ENCODE peak calls at places on chromosomes 4 and X, in eight cellular contexts. One of them, this sample, is unnamed.

GRCh38 chrX:107228486-107228819 is 22.0 kb downstream of the DNAAF6 start:
- DNase-seq in stimulated activated CD4-positive, alpha-beta T cell treated with anti-CD3 and anti-CD28 coated beads, Interleukin-1b, Interleukin-23, amount 100 ng/mL, for 24 hours: no peak
- DNase-seq in RKO: no peak
- DNase-seq in nephron progenitor cell: no peak
- DNase-seq in retinal pigment epithelial cell: no peak
- DNase-seq in activated CD4-positive, alpha-beta T cell treated with anti-CD3 and anti-CD28 coated beads for 36 hours: no peak
- DNase-seq in COR-L47: no peak
- DNase-seq in stimulated activated CD8-positive, alpha-beta memory T cell treated with anti-CD3 and anti-CD28 coated beads, Interleukin-2, amount 100 ng/mL, for 1 hour: no peak
- DNase-seq in this sample: no peak

GRCh38 chr4:77695769-77696168 is 90.1 kb downstream of the CXCL13 start:
- DNase-seq in RKO: peak
- DNase-seq in stimulated activated CD8-positive, alpha-beta memory T cell treated with anti-CD3 and anti-CD28 coated beads, Interleukin-2, amount 100 ng/mL, for 1 hour: no peak
- DNase-seq in COR-L47: no peak
- DNase-seq in retinal pigment epithelial cell: peak
- DNase-seq in stimulated activated CD4-positive, alpha-beta T cell treated with anti-CD3 and anti-CD28 coated beads, Interleukin-1b, Interleukin-23, amount 100 ng/mL, for 24 hours: no peak
- DNase-seq in activated CD4-positive, alpha-beta T cell treated with anti-CD3 and anti-CD28 coated beads for 36 hours: no peak
- DNase-seq in nephron progenitor cell: no peak
- DNase-seq in this sample: peak

GRCh38 chrX:9847071-9847470 is 60.8 kb downstream of the SHROOM2 start:
- DNase-seq in RKO: peak
- DNase-seq in stimulated activated CD8-positive, alpha-beta memory T cell treated with anti-CD3 and anti-CD28 coated beads, Interleukin-2, amount 100 ng/mL, for 1 hour: no peak
- DNase-seq in activated CD4-positive, alpha-beta T cell treated with anti-CD3 and anti-CD28 coated beads for 36 hours: no peak
- DNase-seq in nephron progenitor cell: no peak
- DNase-seq in stimulated activated CD4-positive, alpha-beta T cell treated with anti-CD3 and anti-CD28 coated beads, Interleukin-1b, Interleukin-23, amount 100 ng/mL, for 24 hours: no peak
- DNase-seq in COR-L47: no peak
- DNase-seq in retinal pigment epithelial cell: no peak
- DNase-seq in this sample: peak

GRCh38 chr4:108107729-108108382 is 60.9 kb downstream of the LEF1 start:
- DNase-seq in nephron progenitor cell: no peak
- DNase-seq in retinal pigment epithelial cell: no peak
- DNase-seq in stimulated activated CD8-positive, alpha-beta memory T cell treated with anti-CD3 and anti-CD28 coated beads, Interleukin-2, amount 100 ng/mL, for 1 hour: no peak
- DNase-seq in activated CD4-positive, alpha-beta T cell treated with anti-CD3 and anti-CD28 coated beads for 36 hours: peak
- DNase-seq in RKO: no peak
- DNase-seq in stimulated activated CD4-positive, alpha-beta T cell treated with anti-CD3 and anti-CD28 coated beads, Interleukin-1b, Interleukin-23, amount 100 ng/mL, for 24 hours: no peak
- DNase-seq in COR-L47: no peak
- DNase-seq in this sample: no peak

GRCh38 chr4:151851354-151851753 is 90.5 kb upstream of the GATB start:
- DNase-seq in stimulated activated CD8-positive, alpha-beta memory T cell treated with anti-CD3 and anti-CD28 coated beads, Interleukin-2, amount 100 ng/mL, for 1 hour: no peak
- DNase-seq in RKO: no peak
- DNase-seq in stimulated activated CD4-positive, alpha-beta T cell treated with anti-CD3 and anti-CD28 coated beads, Interleukin-1b, Interleukin-23, amount 100 ng/mL, for 24 hours: no peak
- DNase-seq in COR-L47: no peak
- DNase-seq in retinal pigment epithelial cell: no peak
- DNase-seq in activated CD4-positive, alpha-beta T cell treated with anti-CD3 and anti-CD28 coated beads for 36 hours: no peak
- DNase-seq in nephron progenitor cell: no peak
- DNase-seq in this sample: no peak

GRCh38 chr4:89572224-89572858 is 264.6 kb downstream of the SNCA start:
- DNase-seq in nephron progenitor cell: no peak
- DNase-seq in retinal pigment epithelial cell: peak
- DNase-seq in stimulated activated CD4-positive, alpha-beta T cell treated with anti-CD3 and anti-CD28 coated beads, Interleukin-1b, Interleukin-23, amount 100 ng/mL, for 24 hours: no peak
- DNase-seq in COR-L47: peak
- DNase-seq in activated CD4-positive, alpha-beta T cell treated with anti-CD3 and anti-CD28 coated beads for 36 hours: no peak
- DNase-seq in RKO: no peak
- DNase-seq in stimulated activated CD8-positive, alpha-beta memory T cell treated with anti-CD3 and anti-CD28 coated beads, Interleukin-2, amount 100 ng/mL, for 1 hour: no peak
- DNase-seq in this sample: no peak

GRCh38 chrX:52082578-52082977 is 13.6 kb upstream of the MAGED4B start:
- DNase-seq in activated CD4-positive, alpha-beta T cell treated with anti-CD3 and anti-CD28 coated beads for 36 hours: no peak
- DNase-seq in stimulated activated CD4-positive, alpha-beta T cell treated with anti-CD3 and anti-CD28 coated beads, Interleukin-1b, Interleukin-23, amount 100 ng/mL, for 24 hours: no peak
- DNase-seq in COR-L47: no peak
- DNase-seq in nephron progenitor cell: no peak
- DNase-seq in RKO: no peak
- DNase-seq in stimulated activated CD8-positive, alpha-beta memory T cell treated with anti-CD3 and anti-CD28 coated beads, Interleukin-2, amount 100 ng/mL, for 1 hour: no peak
- DNase-seq in retinal pigment epithelial cell: no peak
- DNase-seq in this sample: no peak

GRCh38 chr4:6781561-6781960 is 966 bp upstream of the KIAA0232 start:
- DNase-seq in stimulated activated CD8-positive, alpha-beta memory T cell treated with anti-CD3 and anti-CD28 coated beads, Interleukin-2, amount 100 ng/mL, for 1 hour: no peak
- DNase-seq in retinal pigment epithelial cell: no peak
- DNase-seq in stimulated activated CD4-positive, alpha-beta T cell treated with anti-CD3 and anti-CD28 coated beads, Interleukin-1b, Interleukin-23, amount 100 ng/mL, for 24 hours: no peak
- DNase-seq in COR-L47: no peak
- DNase-seq in activated CD4-positive, alpha-beta T cell treated with anti-CD3 and anti-CD28 coated beads for 36 hours: no peak
- DNase-seq in nephron progenitor cell: no peak
- DNase-seq in RKO: no peak
- DNase-seq in this sample: no peak

GRCh38 chr4:60884545-60884944 is 315.6 kb upstream of the ADGRL3 start:
- DNase-seq in activated CD4-positive, alpha-beta T cell treated with anti-CD3 and anti-CD28 coated beads for 36 hours: no peak
- DNase-seq in nephron progenitor cell: no peak
- DNase-seq in RKO: no peak
- DNase-seq in COR-L47: no peak
- DNase-seq in retinal pigment epithelial cell: no peak
- DNase-seq in stimulated activated CD4-positive, alpha-beta T cell treated with anti-CD3 and anti-CD28 coated beads, Interleukin-1b, Interleukin-23, amount 100 ng/mL, for 24 hours: no peak
- DNase-seq in stimulated activated CD8-positive, alpha-beta memory T cell treated with anti-CD3 and anti-CD28 coated beads, Interleukin-2, amount 100 ng/mL, for 1 hour: no peak
- DNase-seq in this sample: no peak

GRCh38 chr4:150462743-150463142 is 119.2 kb upstream of the MAB21L2 start:
- DNase-seq in COR-L47: no peak
- DNase-seq in retinal pigment epithelial cell: no peak
- DNase-seq in nephron progenitor cell: no peak
- DNase-seq in RKO: no peak
- DNase-seq in stimulated activated CD4-positive, alpha-beta T cell treated with anti-CD3 and anti-CD28 coated beads, Interleukin-1b, Interleukin-23, amount 100 ng/mL, for 24 hours: no peak
- DNase-seq in activated CD4-positive, alpha-beta T cell treated with anti-CD3 and anti-CD28 coated beads for 36 hours: no peak
- DNase-seq in stimulated activated CD8-positive, alpha-beta memory T cell treated with anti-CD3 and anti-CD28 coated beads, Interleukin-2, amount 100 ng/mL, for 1 hour: no peak
- DNase-seq in this sample: no peak

GRCh38 chr4:53049528-53049927 is 187.4 kb downstream of the RASL11B start:
- DNase-seq in RKO: no peak
- DNase-seq in stimulated activated CD4-positive, alpha-beta T cell treated with anti-CD3 and anti-CD28 coated beads, Interleukin-1b, Interleukin-23, amount 100 ng/mL, for 24 hours: no peak
- DNase-seq in nephron progenitor cell: no peak
- DNase-seq in COR-L47: no peak
- DNase-seq in stimulated activated CD8-positive, alpha-beta memory T cell treated with anti-CD3 and anti-CD28 coated beads, Interleukin-2, amount 100 ng/mL, for 1 hour: no peak
- DNase-seq in activated CD4-positive, alpha-beta T cell treated with anti-CD3 and anti-CD28 coated beads for 36 hours: no peak
- DNase-seq in retinal pigment epithelial cell: no peak
- DNase-seq in this sample: no peak

GRCh38 chrX:43836435-43837184 is 45.6 kb downstream of the MAOB start:
- DNase-seq in nephron progenitor cell: no peak
- DNase-seq in activated CD4-positive, alpha-beta T cell treated with anti-CD3 and anti-CD28 coated beads for 36 hours: no peak
- DNase-seq in stimulated activated CD8-positive, alpha-beta memory T cell treated with anti-CD3 and anti-CD28 coated beads, Interleukin-2, amount 100 ng/mL, for 1 hour: no peak
- DNase-seq in RKO: peak
- DNase-seq in retinal pigment epithelial cell: no peak
- DNase-seq in COR-L47: peak
- DNase-seq in stimulated activated CD4-positive, alpha-beta T cell treated with anti-CD3 and anti-CD28 coated beads, Interleukin-1b, Interleukin-23, amount 100 ng/mL, for 24 hours: no peak
- DNase-seq in this sample: no peak

GRCh38 chr4:38160487-38161207 is 200.4 kb downstream of the PTTG2 start:
- DNase-seq in retinal pigment epithelial cell: peak
- DNase-seq in stimulated activated CD4-positive, alpha-beta T cell treated with anti-CD3 and anti-CD28 coated beads, Interleukin-1b, Interleukin-23, amount 100 ng/mL, for 24 hours: no peak
- DNase-seq in COR-L47: peak
- DNase-seq in stimulated activated CD8-positive, alpha-beta memory T cell treated with anti-CD3 and anti-CD28 coated beads, Interleukin-2, amount 100 ng/mL, for 1 hour: no peak
- DNase-seq in nephron progenitor cell: no peak
- DNase-seq in activated CD4-positive, alpha-beta T cell treated with anti-CD3 and anti-CD28 coated beads for 36 hours: peak
- DNase-seq in RKO: peak
- DNase-seq in this sample: peak

GRCh38 chr4:116323606-116324005 is 761.8 kb downstream of the TRAM1L1 start:
- DNase-seq in stimulated activated CD4-positive, alpha-beta T cell treated with anti-CD3 and anti-CD28 coated beads, Interleukin-1b, Interleukin-23, amount 100 ng/mL, for 24 hours: no peak
- DNase-seq in RKO: no peak
- DNase-seq in stimulated activated CD8-positive, alpha-beta memory T cell treated with anti-CD3 and anti-CD28 coated beads, Interleukin-2, amount 100 ng/mL, for 1 hour: no peak
- DNase-seq in retinal pigment epithelial cell: no peak
- DNase-seq in nephron progenitor cell: no peak
- DNase-seq in activated CD4-positive, alpha-beta T cell treated with anti-CD3 and anti-CD28 coated beads for 36 hours: no peak
- DNase-seq in COR-L47: no peak
- DNase-seq in this sample: no peak

GRCh38 chr4:47882228-47882627 is 32.2 kb downstream of the NFXL1 start:
- DNase-seq in stimulated activated CD4-positive, alpha-beta T cell treated with anti-CD3 and anti-CD28 coated beads, Interleukin-1b, Interleukin-23, amount 100 ng/mL, for 24 hours: no peak
- DNase-seq in stimulated activated CD8-positive, alpha-beta memory T cell treated with anti-CD3 and anti-CD28 coated beads, Interleukin-2, amount 100 ng/mL, for 1 hour: no peak
- DNase-seq in RKO: no peak
- DNase-seq in retinal pigment epithelial cell: no peak
- DNase-seq in nephron progenitor cell: no peak
- DNase-seq in COR-L47: no peak
- DNase-seq in activated CD4-positive, alpha-beta T cell treated with anti-CD3 and anti-CD28 coated beads for 36 hours: no peak
- DNase-seq in this sample: no peak

GRCh38 chr4:55321707-55322264 is 24.3 kb upstream of the SRD5A3 start:
- DNase-seq in stimulated activated CD4-positive, alpha-beta T cell treated with anti-CD3 and anti-CD28 coated beads, Interleukin-1b, Interleukin-23, amount 100 ng/mL, for 24 hours: peak
- DNase-seq in COR-L47: peak
- DNase-seq in RKO: peak
- DNase-seq in nephron progenitor cell: peak
- DNase-seq in stimulated activated CD8-positive, alpha-beta memory T cell treated with anti-CD3 and anti-CD28 coated beads, Interleukin-2, amount 100 ng/mL, for 1 hour: no peak
- DNase-seq in activated CD4-positive, alpha-beta T cell treated with anti-CD3 and anti-CD28 coated beads for 36 hours: peak
- DNase-seq in retinal pigment epithelial cell: peak
- DNase-seq in this sample: no peak

GRCh38 chr4:88240297-88240714 is 44.1 kb downstream of the PPM1K start:
- DNase-seq in COR-L47: no peak
- DNase-seq in stimulated activated CD4-positive, alpha-beta T cell treated with anti-CD3 and anti-CD28 coated beads, Interleukin-1b, Interleukin-23, amount 100 ng/mL, for 24 hours: no peak
- DNase-seq in RKO: peak
- DNase-seq in stimulated activated CD8-positive, alpha-beta memory T cell treated with anti-CD3 and anti-CD28 coated beads, Interleukin-2, amount 100 ng/mL, for 1 hour: no peak
- DNase-seq in retinal pigment epithelial cell: no peak
- DNase-seq in nephron progenitor cell: no peak
- DNase-seq in activated CD4-positive, alpha-beta T cell treated with anti-CD3 and anti-CD28 coated beads for 36 hours: no peak
- DNase-seq in this sample: no peak

GRCh38 chr4:181219783-181220416 is 1023.3 kb upstream of the TENM3 start:
- DNase-seq in retinal pigment epithelial cell: no peak
- DNase-seq in COR-L47: no peak
- DNase-seq in stimulated activated CD4-positive, alpha-beta T cell treated with anti-CD3 and anti-CD28 coated beads, Interleukin-1b, Interleukin-23, amount 100 ng/mL, for 24 hours: no peak
- DNase-seq in activated CD4-positive, alpha-beta T cell treated with anti-CD3 and anti-CD28 coated beads for 36 hours: no peak
- DNase-seq in stimulated activated CD8-positive, alpha-beta memory T cell treated with anti-CD3 and anti-CD28 coated beads, Interleukin-2, amount 100 ng/mL, for 1 hour: no peak
- DNase-seq in RKO: no peak
- DNase-seq in nephron progenitor cell: no peak
- DNase-seq in this sample: no peak

GRCh38 chr4:21749936-21750335 is 198.6 kb downstream of the KCNIP4 start:
- DNase-seq in nephron progenitor cell: no peak
- DNase-seq in activated CD4-positive, alpha-beta T cell treated with anti-CD3 and anti-CD28 coated beads for 36 hours: no peak
- DNase-seq in COR-L47: no peak
- DNase-seq in retinal pigment epithelial cell: no peak
- DNase-seq in RKO: no peak
- DNase-seq in stimulated activated CD4-positive, alpha-beta T cell treated with anti-CD3 and anti-CD28 coated beads, Interleukin-1b, Interleukin-23, amount 100 ng/mL, for 24 hours: no peak
- DNase-seq in stimulated activated CD8-positive, alpha-beta memory T cell treated with anti-CD3 and anti-CD28 coated beads, Interleukin-2, amount 100 ng/mL, for 1 hour: no peak
- DNase-seq in this sample: no peak

GRCh38 chr4:152090543-152090942 is 329.7 kb upstream of the GATB start:
- DNase-seq in RKO: no peak
- DNase-seq in stimulated activated CD8-positive, alpha-beta memory T cell treated with anti-CD3 and anti-CD28 coated beads, Interleukin-2, amount 100 ng/mL, for 1 hour: no peak
- DNase-seq in retinal pigment epithelial cell: no peak
- DNase-seq in nephron progenitor cell: no peak
- DNase-seq in stimulated activated CD4-positive, alpha-beta T cell treated with anti-CD3 and anti-CD28 coated beads, Interleukin-1b, Interleukin-23, amount 100 ng/mL, for 24 hours: no peak
- DNase-seq in activated CD4-positive, alpha-beta T cell treated with anti-CD3 and anti-CD28 coated beads for 36 hours: no peak
- DNase-seq in COR-L47: no peak
- DNase-seq in this sample: no peak

GRCh38 chrX:29478336-29479069 is 736.9 kb upstream of the MAGEB2 start:
- DNase-seq in nephron progenitor cell: peak
- DNase-seq in stimulated activated CD4-positive, alpha-beta T cell treated with anti-CD3 and anti-CD28 coated beads, Interleukin-1b, Interleukin-23, amount 100 ng/mL, for 24 hours: no peak
- DNase-seq in retinal pigment epithelial cell: no peak
- DNase-seq in activated CD4-positive, alpha-beta T cell treated with anti-CD3 and anti-CD28 coated beads for 36 hours: peak
- DNase-seq in RKO: peak
- DNase-seq in stimulated activated CD8-positive, alpha-beta memory T cell treated with anti-CD3 and anti-CD28 coated beads, Interleukin-2, amount 100 ng/mL, for 1 hour: no peak
- DNase-seq in COR-L47: peak
- DNase-seq in this sample: no peak

GRCh38 chrX:1592128-1592862 is 891 bp downstream of the AKAP17A start:
- DNase-seq in stimulated activated CD4-positive, alpha-beta T cell treated with anti-CD3 and anti-CD28 coated beads, Interleukin-1b, Interleukin-23, amount 100 ng/mL, for 24 hours: no peak
- DNase-seq in nephron progenitor cell: peak
- DNase-seq in RKO: peak
- DNase-seq in stimulated activated CD8-positive, alpha-beta memory T cell treated with anti-CD3 and anti-CD28 coated beads, Interleukin-2, amount 100 ng/mL, for 1 hour: no peak
- DNase-seq in COR-L47: no peak
- DNase-seq in activated CD4-positive, alpha-beta T cell treated with anti-CD3 and anti-CD28 coated beads for 36 hours: peak
- DNase-seq in retinal pigment epithelial cell: no peak
- DNase-seq in this sample: no peak

GRCh38 chr4:74539043-74539790 is 94.3 kb downstream of the AREG start:
- DNase-seq in RKO: no peak
- DNase-seq in retinal pigment epithelial cell: no peak
- DNase-seq in nephron progenitor cell: no peak
- DNase-seq in COR-L47: no peak
- DNase-seq in activated CD4-positive, alpha-beta T cell treated with anti-CD3 and anti-CD28 coated beads for 36 hours: no peak
- DNase-seq in stimulated activated CD4-positive, alpha-beta T cell treated with anti-CD3 and anti-CD28 coated beads, Interleukin-1b, Interleukin-23, amount 100 ng/mL, for 24 hours: no peak
- DNase-seq in stimulated activated CD8-positive, alpha-beta memory T cell treated with anti-CD3 and anti-CD28 coated beads, Interleukin-2, amount 100 ng/mL, for 1 hour: no peak
- DNase-seq in this sample: peak

GRCh38 chrX:1152090-1152489 is 60.4 kb downstream of the CRLF2 start:
- DNase-seq in COR-L47: no peak
- DNase-seq in activated CD4-positive, alpha-beta T cell treated with anti-CD3 and anti-CD28 coated beads for 36 hours: no peak
- DNase-seq in nephron progenitor cell: peak
- DNase-seq in RKO: no peak
- DNase-seq in retinal pigment epithelial cell: no peak
- DNase-seq in stimulated activated CD8-positive, alpha-beta memory T cell treated with anti-CD3 and anti-CD28 coated beads, Interleukin-2, amount 100 ng/mL, for 1 hour: no peak
- DNase-seq in stimulated activated CD4-positive, alpha-beta T cell treated with anti-CD3 and anti-CD28 coated beads, Interleukin-1b, Interleukin-23, amount 100 ng/mL, for 24 hours: no peak
- DNase-seq in this sample: no peak

GRCh38 chr4:175970072-175970471 is 95.6 kb upstream of the WDR17 start:
- DNase-seq in retinal pigment epithelial cell: no peak
- DNase-seq in nephron progenitor cell: no peak
- DNase-seq in COR-L47: no peak
- DNase-seq in stimulated activated CD8-positive, alpha-beta memory T cell treated with anti-CD3 and anti-CD28 coated beads, Interleukin-2, amount 100 ng/mL, for 1 hour: no peak
- DNase-seq in RKO: no peak
- DNase-seq in stimulated activated CD4-positive, alpha-beta T cell treated with anti-CD3 and anti-CD28 coated beads, Interleukin-1b, Interleukin-23, amount 100 ng/mL, for 24 hours: no peak
- DNase-seq in activated CD4-positive, alpha-beta T cell treated with anti-CD3 and anti-CD28 coated beads for 36 hours: no peak
- DNase-seq in this sample: no peak

GRCh38 chr4:128338634-128339355 is 51.2 kb upstream of the PGRMC2 start:
- DNase-seq in retinal pigment epithelial cell: peak
- DNase-seq in activated CD4-positive, alpha-beta T cell treated with anti-CD3 and anti-CD28 coated beads for 36 hours: no peak
- DNase-seq in RKO: peak
- DNase-seq in stimulated activated CD4-positive, alpha-beta T cell treated with anti-CD3 and anti-CD28 coated beads, Interleukin-1b, Interleukin-23, amount 100 ng/mL, for 24 hours: no peak
- DNase-seq in COR-L47: no peak
- DNase-seq in nephron progenitor cell: no peak
- DNase-seq in stimulated activated CD8-positive, alpha-beta memory T cell treated with anti-CD3 and anti-CD28 coated beads, Interleukin-2, amount 100 ng/mL, for 1 hour: no peak
- DNase-seq in this sample: no peak

GRCh38 chr4:88818650-88819470 is 121.2 kb upstream of the NAP1L5 start:
- DNase-seq in activated CD4-positive, alpha-beta T cell treated with anti-CD3 and anti-CD28 coated beads for 36 hours: peak
- DNase-seq in stimulated activated CD4-positive, alpha-beta T cell treated with anti-CD3 and anti-CD28 coated beads, Interleukin-1b, Interleukin-23, amount 100 ng/mL, for 24 hours: peak
- DNase-seq in nephron progenitor cell: peak
- DNase-seq in RKO: peak
- DNase-seq in retinal pigment epithelial cell: no peak
- DNase-seq in stimulated activated CD8-positive, alpha-beta memory T cell treated with anti-CD3 and anti-CD28 coated beads, Interleukin-2, amount 100 ng/mL, for 1 hour: peak
- DNase-seq in COR-L47: peak
- DNase-seq in this sample: no peak

GRCh38 chrX:19178402-19178801 is 56.1 kb upstream of the ADGRG2 start:
- DNase-seq in stimulated activated CD4-positive, alpha-beta T cell treated with anti-CD3 and anti-CD28 coated beads, Interleukin-1b, Interleukin-23, amount 100 ng/mL, for 24 hours: no peak
- DNase-seq in nephron progenitor cell: no peak
- DNase-seq in COR-L47: no peak
- DNase-seq in retinal pigment epithelial cell: no peak
- DNase-seq in stimulated activated CD8-positive, alpha-beta memory T cell treated with anti-CD3 and anti-CD28 coated beads, Interleukin-2, amount 100 ng/mL, for 1 hour: no peak
- DNase-seq in activated CD4-positive, alpha-beta T cell treated with anti-CD3 and anti-CD28 coated beads for 36 hours: no peak
- DNase-seq in RKO: no peak
- DNase-seq in this sample: no peak

GRCh38 chrX:97401154-97401553 is 517.4 kb downstream of the RPA4 start:
- DNase-seq in stimulated activated CD8-positive, alpha-beta memory T cell treated with anti-CD3 and anti-CD28 coated beads, Interleukin-2, amount 100 ng/mL, for 1 hour: no peak
- DNase-seq in stimulated activated CD4-positive, alpha-beta T cell treated with anti-CD3 and anti-CD28 coated beads, Interleukin-1b, Interleukin-23, amount 100 ng/mL, for 24 hours: no peak
- DNase-seq in nephron progenitor cell: no peak
- DNase-seq in COR-L47: no peak
- DNase-seq in retinal pigment epithelial cell: no peak
- DNase-seq in activated CD4-positive, alpha-beta T cell treated with anti-CD3 and anti-CD28 coated beads for 36 hours: peak
- DNase-seq in RKO: no peak
- DNase-seq in this sample: peak

GRCh38 chrX:43682726-43683125 is 26.6 kb downstream of the MAOA start:
- DNase-seq in stimulated activated CD8-positive, alpha-beta memory T cell treated with anti-CD3 and anti-CD28 coated beads, Interleukin-2, amount 100 ng/mL, for 1 hour: no peak
- DNase-seq in COR-L47: no peak
- DNase-seq in activated CD4-positive, alpha-beta T cell treated with anti-CD3 and anti-CD28 coated beads for 36 hours: no peak
- DNase-seq in stimulated activated CD4-positive, alpha-beta T cell treated with anti-CD3 and anti-CD28 coated beads, Interleukin-1b, Interleukin-23, amount 100 ng/mL, for 24 hours: no peak
- DNase-seq in retinal pigment epithelial cell: no peak
- DNase-seq in RKO: no peak
- DNase-seq in nephron progenitor cell: no peak
- DNase-seq in this sample: no peak

GRCh38 chr4:2643555-2643954 is 107.1 kb downstream of the FAM193A start:
- DNase-seq in COR-L47: no peak
- DNase-seq in activated CD4-positive, alpha-beta T cell treated with anti-CD3 and anti-CD28 coated beads for 36 hours: no peak
- DNase-seq in stimulated activated CD4-positive, alpha-beta T cell treated with anti-CD3 and anti-CD28 coated beads, Interleukin-1b, Interleukin-23, amount 100 ng/mL, for 24 hours: no peak
- DNase-seq in stimulated activated CD8-positive, alpha-beta memory T cell treated with anti-CD3 and anti-CD28 coated beads, Interleukin-2, amount 100 ng/mL, for 1 hour: no peak
- DNase-seq in nephron progenitor cell: no peak
- DNase-seq in RKO: no peak
- DNase-seq in retinal pigment epithelial cell: no peak
- DNase-seq in this sample: no peak

GRCh38 chr4:142278171-142278570 is 567.9 kb downstream of the INPP4B start:
- DNase-seq in retinal pigment epithelial cell: no peak
- DNase-seq in activated CD4-positive, alpha-beta T cell treated with anti-CD3 and anti-CD28 coated beads for 36 hours: no peak
- DNase-seq in COR-L47: no peak
- DNase-seq in stimulated activated CD8-positive, alpha-beta memory T cell treated with anti-CD3 and anti-CD28 coated beads, Interleukin-2, amount 100 ng/mL, for 1 hour: no peak
- DNase-seq in stimulated activated CD4-positive, alpha-beta T cell treated with anti-CD3 and anti-CD28 coated beads, Interleukin-1b, Interleukin-23, amount 100 ng/mL, for 24 hours: no peak
- DNase-seq in nephron progenitor cell: no peak
- DNase-seq in RKO: no peak
- DNase-seq in this sample: no peak

GRCh38 chrX:107701493-107702121 is 73.3 kb downstream of the PRPS1 start:
- DNase-seq in stimulated activated CD4-positive, alpha-beta T cell treated with anti-CD3 and anti-CD28 coated beads, Interleukin-1b, Interleukin-23, amount 100 ng/mL, for 24 hours: no peak
- DNase-seq in COR-L47: no peak
- DNase-seq in retinal pigment epithelial cell: no peak
- DNase-seq in activated CD4-positive, alpha-beta T cell treated with anti-CD3 and anti-CD28 coated beads for 36 hours: no peak
- DNase-seq in stimulated activated CD8-positive, alpha-beta memory T cell treated with anti-CD3 and anti-CD28 coated beads, Interleukin-2, amount 100 ng/mL, for 1 hour: no peak
- DNase-seq in nephron progenitor cell: no peak
- DNase-seq in RKO: no peak
- DNase-seq in this sample: no peak

GRCh38 chrX:127187095-127187494 is 367.6 kb downstream of the PRR32 start:
- DNase-seq in nephron progenitor cell: no peak
- DNase-seq in stimulated activated CD8-positive, alpha-beta memory T cell treated with anti-CD3 and anti-CD28 coated beads, Interleukin-2, amount 100 ng/mL, for 1 hour: no peak
- DNase-seq in stimulated activated CD4-positive, alpha-beta T cell treated with anti-CD3 and anti-CD28 coated beads, Interleukin-1b, Interleukin-23, amount 100 ng/mL, for 24 hours: no peak
- DNase-seq in retinal pigment epithelial cell: no peak
- DNase-seq in activated CD4-positive, alpha-beta T cell treated with anti-CD3 and anti-CD28 coated beads for 36 hours: no peak
- DNase-seq in RKO: no peak
- DNase-seq in COR-L47: no peak
- DNase-seq in this sample: no peak

This sample was measured in epithelial cell of proximal tubule.